ENCODE peak calls at places on chromosomes 7 and 10, in nine cellular contexts. Y is Peyer's patch; U is testis; S is right cardiac atrium; C is ovary; X is BE2C; Z is GM23338; V is CD8-positive, alpha-beta memory T cell; N is CD4-positive, CD25-positive, alpha-beta regulatory T cell. R is an unnamed sample. For H3K4me1, the result is how much of the 10 kb centered on the place peaks cover.

GRCh38 chr10:132726951-132727350 is 59.0 kb downstream of the NKX6-2 start:
- DNase-seq in Y (no peak), X (no peak), Z (no peak), V (no peak), S (peak), C (no peak), U (no peak), N (no peak), R (no peak)

GRCh38 chr10:62379394-62379793 is 5.2 kb downstream of the ZNF365 start:
- DNase-seq in U (no peak), V (no peak), C (no peak), Y (no peak), Z (no peak), N (no peak), S (no peak), X (no peak), R (no peak)

GRCh38 chr10:101060036-101060950 is 1.5 kb upstream of the KAZALD1 start:
- DNase-seq in Y (peak), U (peak), X (peak), C (peak), S (peak), N (peak), V (peak), Z (peak), R (peak)

GRCh38 chr10:3622845-3623621 is 162.0 kb downstream of the KLF6 start:
- DNase-seq in S (no peak), C (no peak), N (no peak), X (no peak), Z (no peak), Y (no peak), U (no peak), V (no peak), R (no peak)

GRCh38 chr10:46225597-46225996 is 61.2 kb upstream of the ANTXRL start:
- DNase-seq in N (no peak), U (peak), S (no peak), C (no peak), V (no peak), Y (no peak), X (no peak), Z (no peak), R (no peak)

GRCh38 chr10:15439381-15439837 is 68.3 kb upstream of the FAM171A1 start:
- DNase-seq in X (no peak), N (no peak), Y (no peak), C (peak), Z (peak), V (no peak), S (peak), U (peak), R (peak)

GRCh38 chr7:155052982-155053381 is 17.1 kb upstream of the HTR5A start:
- DNase-seq in U (no peak), V (no peak), N (no peak), C (no peak), S (no peak), Y (no peak), Z (no peak), X (no peak), R (no peak)

GRCh38 chr10:81219758-81220157 is 655.2 kb upstream of the NRG3 start:
- DNase-seq in U (no peak), V (no peak), Z (no peak), S (no peak), Y (no peak), X (no peak), C (no peak), N (no peak), R (no peak)

GRCh38 chr7:152313879-152314604 is 121.8 kb downstream of the KMT2C start:
- DNase-seq in N (peak), S (no peak), Z (no peak), U (no peak), C (no peak), X (peak), Y (no peak), V (no peak), R (peak)

GRCh38 chr7:41978858-41979257 is 258.2 kb downstream of the GLI3 start:
- DNase-seq in U (no peak), Y (no peak), X (no peak), Z (no peak), V (no peak), S (no peak), N (no peak), C (no peak), R (no peak)

GRCh38 chr10:63766766-63767505 is 245.7 kb downstream of the REEP3 start:
- DNase-seq in S (no peak), U (no peak), N (no peak), X (no peak), Z (peak), V (no peak), C (no peak), Y (no peak), R (no peak)

GRCh38 chr7:80207501-80207900 is 72.9 kb downstream of the GNAI1 start:
- DNase-seq in X (no peak), N (no peak), C (no peak), Y (no peak), Z (no peak), U (no peak), S (no peak), V (no peak), R (no peak)

GRCh38 chr10:100907773-100908172 is 5.0 kb upstream of the SLF2 start:
- DNase-seq in Y (no peak), Z (no peak), S (no peak), X (no peak), V (no peak), U (no peak), C (no peak), N (no peak), R (peak)

GRCh38 chr10:48455392-48456151 is 149.1 kb downstream of the MAPK8 start:
- DNase-seq in Z (no peak), X (no peak), Y (peak), U (no peak), S (peak), C (no peak), V (no peak), N (no peak), R (peak)

GRCh38 chr10:89404082-89404481 is 10.3 kb upstream of the IFIT5 start:
- DNase-seq in C (no peak), X (no peak), U (no peak), Z (no peak), S (no peak), Y (no peak), N (no peak), V (no peak), R (no peak)

GRCh38 chr10:80542053-80542452 is 4.4 kb downstream of the SH2D4B start:
- DNase-seq in X (no peak), V (no peak), Z (no peak), C (no peak), N (no peak), Y (no peak), S (no peak), U (no peak), R (no peak)

GRCh38 chr7:27576360-27576944 is 86.2 kb downstream of the HIBADH start:
- DNase-seq in V (no peak), S (no peak), Z (peak), U (no peak), N (peak), C (no peak), Y (no peak), X (no peak), R (no peak)

GRCh38 chr10:9895406-9895805 is 1122.3 kb upstream of the CELF2 start:
- DNase-seq in U (no peak), Y (no peak), N (no peak), X (no peak), S (no peak), Z (no peak), V (no peak), C (no peak), R (no peak)

GRCh38 chr7:159031135-159031701 is 113.4 kb downstream of the VIPR2 start:
- DNase-seq in C (peak), V (no peak), U (peak), Y (peak), N (no peak), X (no peak), S (peak), Z (peak), R (no peak)

GRCh38 chr10:17751781-17752445 is at the start of gene TMEM236:
- DNase-seq in V (no peak), Y (peak), X (no peak), C (no peak), N (no peak), S (no peak), Z (no peak), U (no peak), R (no peak)

GRCh38 chr10:80015911-80016590 is 62.4 kb upstream of the TMEM254 start:
- DNase-seq in Z (peak), U (no peak), V (no peak), C (no peak), X (no peak), N (no peak), Y (no peak), S (no peak), R (no peak)

GRCh38 chr10:9951481-9952257 is 1066.0 kb upstream of the CELF2 start:
- DNase-seq in U (no peak), C (no peak), Y (no peak), X (no peak), N (no peak), Z (no peak), V (no peak), S (no peak), R (no peak)

GRCh38 chr10:73911553-73912004 is 647 bp downstream of the PLAU start:
- DNase-seq in C (no peak), U (peak), Z (no peak), S (no peak), V (no peak), X (no peak), N (no peak), Y (no peak), R (no peak)

GRCh38 chr10:73916761-73917470 is 6.0 kb downstream of the PLAU start:
- DNase-seq in Z (no peak), X (no peak), V (no peak), U (no peak), C (no peak), N (no peak), S (no peak), Y (peak), R (no peak)

GRCh38 chr10:73917566-73918305 is 6.8 kb downstream of the PLAU start:
- DNase-seq in C (no peak), S (no peak), N (no peak), X (no peak), V (no peak), Z (no peak), Y (no peak), U (no peak), R (no peak)

GRCh38 chr10:73914036-73914435 is 3.1 kb downstream of the PLAU start:
- DNase-seq in Z (peak), X (no peak), N (no peak), Y (no peak), U (no peak), C (no peak), V (no peak), S (no peak), R (no peak)

DNA sequence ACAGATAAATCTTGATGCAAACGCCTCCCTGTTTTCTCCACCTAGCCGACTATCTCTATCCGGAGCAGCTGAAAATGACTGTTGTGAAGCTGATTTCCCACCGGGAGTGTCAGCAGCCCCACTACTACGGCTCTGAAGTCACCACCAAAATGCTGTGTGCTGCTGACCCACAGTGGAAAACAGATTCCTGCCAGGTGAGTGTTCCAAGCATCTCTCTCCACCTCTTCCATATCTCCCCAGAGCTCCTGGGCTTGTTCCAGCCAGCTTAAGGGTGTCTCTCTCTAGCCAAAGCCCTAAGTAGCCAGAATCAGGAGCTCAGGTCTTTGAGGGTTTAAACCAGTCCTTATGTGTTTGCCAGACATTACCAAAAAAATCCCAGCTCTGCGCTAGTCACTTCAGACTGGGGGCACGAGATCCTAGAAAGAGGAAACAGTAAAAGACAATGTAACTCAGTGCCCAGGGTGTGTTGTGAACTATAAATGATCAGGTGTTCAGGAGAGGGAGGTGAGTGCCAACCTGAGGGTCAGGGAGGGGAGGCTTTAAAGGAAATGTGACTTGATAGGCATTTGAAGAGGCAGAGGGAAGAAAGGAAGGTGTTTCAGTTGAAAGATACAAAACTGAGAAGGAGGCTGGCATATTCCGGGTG is 4.4 kb downstream of the PLAU start:
- DNase-seq in X (no peak), Z (no peak), C (no peak), Y (no peak), N (no peak), S (no peak), V (no peak), U (no peak), R (no peak)
- H3K4me3 ChIP-seq in X (no peak), Z (no peak), C (no peak), Y (no peak), N (no peak), S (no peak), V (no peak), U (no peak), R (no peak)

DNA sequence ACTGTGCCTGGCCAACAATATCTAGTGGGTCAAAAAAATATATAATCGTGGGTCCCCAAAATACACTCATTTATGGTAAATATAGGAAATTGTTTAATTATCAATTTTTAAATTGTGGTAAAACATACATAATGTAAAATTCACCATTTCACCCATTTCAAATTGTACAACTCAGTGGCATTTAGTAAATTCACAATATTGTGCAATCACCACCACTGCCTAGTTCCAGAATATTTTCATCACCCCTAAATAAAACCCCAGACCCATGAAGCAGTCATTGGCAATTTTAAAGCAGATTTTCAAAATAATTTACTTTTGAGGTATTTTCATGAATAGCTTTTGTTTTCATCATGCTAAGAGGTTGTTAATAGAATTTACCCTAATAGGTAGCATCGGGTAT is 10.2 kb downstream of the BLNK start:
- DNase-seq in X (no peak), N (no peak), C (no peak), Z (no peak), Y (no peak), S (no peak), V (no peak), U (no peak), R (no peak)
- H3K4me1 ChIP-seq in X (under half), N (under half), C (under half), Z (under half), Y (under half), S (under half), V (under half), U (under half), R (under half)

DNA sequence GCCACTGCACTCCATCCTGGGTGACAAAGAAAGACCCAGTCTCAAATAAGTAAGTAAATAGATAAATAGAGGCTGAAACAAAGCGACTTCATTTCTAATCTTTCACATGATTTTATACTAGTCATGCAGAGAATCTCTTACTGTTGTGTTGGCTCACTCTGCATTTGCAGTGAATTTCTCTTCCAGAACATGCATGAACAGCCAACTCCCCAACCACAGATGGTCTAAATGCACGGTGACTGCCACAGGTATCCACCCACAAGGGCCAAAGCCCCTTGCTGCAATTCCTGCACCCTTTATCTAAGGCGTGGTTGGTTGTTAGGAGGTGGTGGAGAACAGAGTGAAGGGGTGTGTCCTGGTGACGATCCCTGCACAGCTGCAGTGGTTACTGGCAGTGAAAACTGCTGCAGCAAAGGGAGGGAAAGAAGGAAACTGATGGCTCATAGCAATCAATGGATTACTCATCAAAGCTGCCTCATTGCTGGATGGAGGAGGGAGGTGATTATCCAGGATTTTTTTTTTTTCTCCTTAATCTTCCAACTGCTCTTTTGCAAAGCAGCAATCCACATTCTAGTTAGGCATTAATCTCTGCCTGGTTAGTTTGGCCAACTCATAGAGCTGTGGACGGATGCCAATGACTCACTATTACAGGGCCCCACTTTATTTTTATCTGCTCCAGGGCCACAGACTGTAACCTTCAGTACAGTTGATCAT is 50.6 kb downstream of the PRTFDC1 start:
- DNase-seq in U (peak), S (peak), V (no peak), C (peak), N (no peak), Y (peak), X (no peak), Z (no peak), R (peak)
- H3K4me3 ChIP-seq in U (no peak), S (no peak), V (no peak), C (no peak), N (no peak), Y (no peak), X (no peak), Z (no peak), R (no peak)

GRCh38 chr10:94411304-94411703 is 9.0 kb downstream of the TBC1D12 start:
- DNase-seq in X (no peak), S (no peak), V (no peak), U (no peak), C (no peak), Y (no peak), N (no peak), Z (no peak), R (no peak)

GRCh38 chr10:94412439-94412838 is 10.1 kb downstream of the TBC1D12 start:
- DNase-seq in C (no peak), U (no peak), S (no peak), X (no peak), Y (no peak), V (no peak), N (no peak), Z (no peak), R (no peak)

GRCh38 chr10:94407668-94408067 is 5.3 kb downstream of the TBC1D12 start:
- DNase-seq in Y (no peak), S (no peak), C (no peak), U (no peak), N (no peak), Z (no peak), V (no peak), X (no peak), R (no peak)

GRCh38 chr10:94405406-94405805 is 3.1 kb downstream of the TBC1D12 start:
- DNase-seq in Z (no peak), S (no peak), V (no peak), Y (no peak), X (no peak), C (no peak), U (no peak), N (no peak), R (no peak)

DNA sequence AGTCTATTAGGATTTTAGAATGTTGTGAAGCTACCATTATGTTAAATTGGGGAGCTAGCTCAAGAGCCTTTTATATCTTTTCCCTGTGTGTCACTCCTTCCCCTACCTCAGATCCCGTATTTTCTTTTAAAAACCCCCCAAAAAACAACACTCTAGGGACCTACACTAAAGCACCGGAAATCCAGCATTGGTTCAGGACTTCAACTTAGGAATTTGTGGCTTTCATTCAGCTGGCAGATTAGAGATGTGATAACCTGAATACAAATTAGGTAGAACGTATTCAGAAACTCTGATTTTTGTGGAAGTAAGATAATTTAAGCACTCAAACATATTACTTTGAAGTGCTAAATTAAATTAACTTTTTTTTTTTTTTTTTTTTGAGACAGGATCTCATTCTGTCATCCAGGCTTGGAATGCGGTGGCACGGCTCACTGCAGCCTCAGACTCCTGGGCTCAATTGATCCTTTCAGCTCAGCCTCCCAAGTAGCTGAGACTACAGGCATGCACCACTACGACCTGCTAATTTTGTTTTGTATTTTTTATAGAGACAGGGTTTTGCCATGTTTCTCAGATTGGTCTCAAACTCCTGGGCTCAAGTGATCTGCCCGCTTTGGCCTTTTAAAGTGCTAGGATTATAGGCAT is 6.8 kb downstream of the TBC1D12 start:
- DNase-seq in C (no peak), S (no peak), U (no peak), X (no peak), Y (no peak), Z (peak), N (no peak), V (no peak), R (peak)
- H3K4me1 ChIP-seq in C (under half), S (under half), U (under half), X (under half), Y (under half), Z (under half), N (under half), V (under half), R (under half)

GRCh38 chr10:70232155-70232858 is 922 bp downstream of the PPA1 start:
- DNase-seq in X (no peak), V (peak), S (peak), U (peak), N (peak), Y (peak), Z (peak), C (peak), R (peak)

GRCh38 chr10:70233109-70233938 is at the start of gene PPA1:
- DNase-seq in C (peak), Y (peak), V (peak), X (peak), Z (peak), N (peak), U (peak), S (peak), R (peak)

GRCh38 chr10:70232859-70233108 is 445 bp downstream of the PPA1 start:
- DNase-seq in V (no peak), C (no peak), U (no peak), Z (no peak), Y (no peak), X (no peak), N (no peak), S (no peak), R (no peak)

GRCh38 chr10:70233939-70234300 is 691 bp upstream of the PPA1 start:
- DNase-seq in S (no peak), X (no peak), N (no peak), Z (no peak), V (no peak), Y (no peak), C (no peak), U (no peak), R (no peak)

GRCh38 chr10:70234668-70235447 is 1.6 kb upstream of the PPA1 start:
- DNase-seq in Y (no peak), C (peak), U (peak), X (no peak), Z (no peak), N (no peak), V (no peak), S (no peak), R (no peak)
- H3K4me3 ChIP-seq in Y (no peak), C (no peak), U (no peak), X (no peak), Z (no peak), N (no peak), V (no peak), S (no peak), R (no peak)

DNA sequence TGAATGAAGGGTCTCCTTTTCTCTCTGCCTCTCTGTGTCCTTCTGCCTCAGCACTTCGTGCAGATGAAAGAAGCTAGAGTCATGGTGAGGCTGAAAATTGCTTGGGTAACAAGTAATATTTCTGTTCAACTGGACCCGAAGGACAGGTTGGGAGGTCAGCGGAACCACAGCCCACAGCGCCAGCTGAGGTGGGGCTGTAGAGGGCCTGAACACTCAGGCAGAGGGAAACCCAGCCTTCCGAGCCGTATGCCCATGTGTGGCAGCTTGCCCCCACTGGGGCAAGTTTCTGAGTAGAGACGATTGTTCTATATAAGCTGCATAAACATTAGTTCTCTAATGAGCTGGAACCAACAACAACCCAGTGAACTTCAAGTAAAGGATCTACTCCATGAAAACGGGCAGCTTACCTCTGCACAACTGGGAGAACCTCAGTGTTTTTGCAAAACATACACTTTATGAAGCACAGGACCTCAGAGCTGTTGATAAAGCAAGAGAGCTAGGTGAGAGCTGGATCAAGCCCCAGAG is 58.4 kb upstream of the TNS3 start:
- DNase-seq in S (no peak), V (no peak), N (no peak), Y (no peak), Z (no peak), X (no peak), U (no peak), C (no peak), R (no peak)
- H3K4me1 ChIP-seq in S (under half), V (under half), N (under half), Y (under half), Z (under half), X (under half), U (under half), C (under half), R (under half)